ENCODE peak calls at places on chromosomes 11 and 22, in four cellular contexts. B is thoracic aorta; O is fibroblast of mammary gland; H is effector CD4-positive, alpha-beta T cell. Z is an unnamed sample.

GRCh38 chr11:61963016-61963281 is 4.5 kb downstream of the FTH1 start:
- DNase-seq in B (no peak), O (no peak), H (no peak), Z (peak; percentile 71)

GRCh38 chr22:34669001-34669400 is 397.0 kb upstream of the ISX start:
- DNase-seq in O (peak; percentile 5), H (no peak), B (no peak), Z (no peak)

GRCh38 chr22:43293259-43293658 is 49.9 kb downstream of the SCUBE1 start:
- DNase-seq in B (no peak), O (no peak), H (no peak), Z (no peak)

GRCh38 chr11:19617830-19618523 is 94.7 kb upstream of the NAV2 start:
- DNase-seq in O (no peak), B (no peak), H (no peak), Z (no peak)

GRCh38 chr11:75013051-75013450 is 24.3 kb downstream of the NEU3 start:
- DNase-seq in O (peak; percentile 80), H (no peak), B (no peak), Z (no peak)

GRCh38 chr11:45635907-45636306 is 29.5 kb downstream of the CHST1 start:
- DNase-seq in H (no peak), B (no peak), O (no peak), Z (no peak)

GRCh38 chr11:112520293-112520692 is 259.6 kb upstream of the PLET1 start:
- DNase-seq in B (no peak), H (no peak), O (no peak), Z (no peak)

GRCh38 chr11:129853508-129854228 is 38.0 kb downstream of the TMEM45B start:
- DNase-seq in B (no peak), O (peak; percentile 46), H (peak; percentile 68), Z (no peak)

GRCh38 chr11:130711193-130711592 is 205.1 kb downstream of the SNX19 start:
- DNase-seq in B (no peak), H (no peak), O (no peak), Z (no peak)

GRCh38 chr22:34108168-34108567 is 187.9 kb upstream of the LARGE1 start:
- DNase-seq in O (no peak), H (no peak), B (no peak), Z (no peak)

GRCh38 chr11:111734383-111735261 is 31.6 kb downstream of the PPP2R1B start:
- DNase-seq in O (peak; percentile 37), H (no peak), B (no peak), Z (no peak)

GRCh38 chr22:24350627-24351026 is 76.8 kb upstream of the ADORA2A start:
- DNase-seq in B (no peak), O (no peak), H (no peak), Z (no peak)

GRCh38 chr11:65953471-65953870 is 8.1 kb upstream of the SART1 start:
- DNase-seq in H (no peak), B (no peak), O (no peak), Z (no peak)

GRCh38 chr11:125380756-125381445 is 115.2 kb downstream of the FEZ1 start:
- DNase-seq in O (no peak), H (no peak), B (no peak), Z (no peak)

GRCh38 chr11:57399221-57399620 is 8.8 kb upstream of the PRG2 start:
- DNase-seq in H (no peak), B (no peak), O (no peak), Z (no peak)

GRCh38 chr22:17472886-17473285 is 90.4 kb upstream of the SLC25A18 start:
- DNase-seq in H (no peak), B (no peak), O (no peak), Z (no peak)

Z was measured in fibroblast of the conjunctiva.